ENCODE peak calls at places on chromosomes 16 and 17, in eight cellular contexts. One of them, this sample, is unnamed. For H3K4me1 and H3K36me3, the result is how much of the 10 kb centered on the place peaks cover.

GRCh38 chr17:31195305-31195704 is 100.5 kb downstream of the NF1 start:
- DNase-seq in mesendoderm: no peak
- DNase-seq in fibroblast of lung: no peak
- DNase-seq in effector memory CD4-positive, alpha-beta T cell: no peak
- DNase-seq in GM12878: no peak
- DNase-seq in testis: no peak
- DNase-seq in mammary epithelial cell: no peak
- DNase-seq in H1: no peak
- DNase-seq in this sample: no peak

GRCh38 chr16:81142864-81143263 is 46.7 kb upstream of the GCSH start:
- DNase-seq in mesendoderm: peak
- DNase-seq in H1: no peak
- DNase-seq in mammary epithelial cell: no peak
- DNase-seq in effector memory CD4-positive, alpha-beta T cell: no peak
- DNase-seq in GM12878: no peak
- DNase-seq in fibroblast of lung: no peak
- DNase-seq in testis: no peak
- DNase-seq in this sample: no peak

GRCh38 chr17:21027031-21027430 is 15.8 kb downstream of the USP22 start:
- DNase-seq in testis: no peak
- DNase-seq in effector memory CD4-positive, alpha-beta T cell: no peak
- DNase-seq in mammary epithelial cell: no peak
- DNase-seq in GM12878: no peak
- DNase-seq in H1: no peak
- DNase-seq in mesendoderm: no peak
- DNase-seq in fibroblast of lung: no peak
- DNase-seq in this sample: no peak

GRCh38 chr17:74089869-74090464 is 113.5 kb upstream of the RPL38 start:
- DNase-seq in H1: peak
- DNase-seq in testis: peak
- DNase-seq in effector memory CD4-positive, alpha-beta T cell: no peak
- DNase-seq in GM12878: peak
- DNase-seq in mesendoderm: peak
- DNase-seq in mammary epithelial cell: peak
- DNase-seq in fibroblast of lung: peak
- DNase-seq in this sample: peak

GRCh38 chr16:49854227-49855203 is 1.4 kb downstream of the ZNF423 start:
- DNase-seq in testis: no peak
- DNase-seq in GM12878: no peak
- DNase-seq in mammary epithelial cell: no peak
- DNase-seq in H1: no peak
- DNase-seq in effector memory CD4-positive, alpha-beta T cell: no peak
- DNase-seq in mesendoderm: peak
- DNase-seq in fibroblast of lung: no peak
- DNase-seq in this sample: no peak

GRCh38 chr16:53817117-53817516 is 113.2 kb downstream of the FTO start:
- DNase-seq in fibroblast of lung: peak
- DNase-seq in mesendoderm: peak
- DNase-seq in H1: no peak
- DNase-seq in testis: no peak
- DNase-seq in effector memory CD4-positive, alpha-beta T cell: no peak
- DNase-seq in GM12878: no peak
- DNase-seq in mammary epithelial cell: peak
- DNase-seq in this sample: no peak

GRCh38 chr17:37813753-37814152 is 68.9 kb upstream of the HNF1B start:
- DNase-seq in mammary epithelial cell: no peak
- DNase-seq in GM12878: no peak
- DNase-seq in H1: no peak
- DNase-seq in testis: no peak
- DNase-seq in fibroblast of lung: peak
- DNase-seq in effector memory CD4-positive, alpha-beta T cell: no peak
- DNase-seq in mesendoderm: peak
- DNase-seq in this sample: no peak

GRCh38 chr16:78081341-78081740 is 18.1 kb upstream of the WWOX start:
- DNase-seq in fibroblast of lung: no peak
- DNase-seq in effector memory CD4-positive, alpha-beta T cell: no peak
- DNase-seq in GM12878: no peak
- DNase-seq in H1: no peak
- DNase-seq in mesendoderm: no peak
- DNase-seq in testis: no peak
- DNase-seq in mammary epithelial cell: no peak
- DNase-seq in this sample: no peak

GRCh38 chr16:83312846-83313245 is 494.9 kb upstream of the HSBP1 start:
- DNase-seq in fibroblast of lung: no peak
- DNase-seq in testis: no peak
- DNase-seq in H1: no peak
- DNase-seq in mesendoderm: no peak
- DNase-seq in GM12878: no peak
- DNase-seq in mammary epithelial cell: no peak
- DNase-seq in effector memory CD4-positive, alpha-beta T cell: no peak
- DNase-seq in this sample: no peak

GRCh38 chr17:10117581-10118001 is 80.8 kb downstream of the GAS7 start:
- DNase-seq in mammary epithelial cell: no peak
- DNase-seq in effector memory CD4-positive, alpha-beta T cell: no peak
- DNase-seq in mesendoderm: peak
- DNase-seq in testis: no peak
- DNase-seq in fibroblast of lung: peak
- DNase-seq in GM12878: peak
- DNase-seq in H1: no peak
- DNase-seq in this sample: peak

GRCh38 chr16:84568066-84568465 is 49.8 kb downstream of the COTL1 start:
- DNase-seq in mammary epithelial cell: no peak
- DNase-seq in effector memory CD4-positive, alpha-beta T cell: no peak
- DNase-seq in fibroblast of lung: no peak
- DNase-seq in GM12878: no peak
- DNase-seq in H1: no peak
- DNase-seq in mesendoderm: no peak
- DNase-seq in testis: no peak
- DNase-seq in this sample: no peak

GRCh38 chr17:9824094-9824493 is 1.6 kb upstream of the GLP2R start:
- DNase-seq in mammary epithelial cell: no peak
- DNase-seq in GM12878: no peak
- DNase-seq in mesendoderm: no peak
- DNase-seq in H1: no peak
- DNase-seq in fibroblast of lung: no peak
- DNase-seq in testis: no peak
- DNase-seq in effector memory CD4-positive, alpha-beta T cell: no peak
- DNase-seq in this sample: no peak

GRCh38 chr17:38747385-38748328 is 479 bp downstream of the PCGF2 start:
- DNase-seq in testis: no peak
- DNase-seq in effector memory CD4-positive, alpha-beta T cell: no peak
- DNase-seq in fibroblast of lung: no peak
- DNase-seq in H1: no peak
- DNase-seq in mammary epithelial cell: peak
- DNase-seq in mesendoderm: peak
- DNase-seq in GM12878: no peak
- DNase-seq in this sample: no peak

GRCh38 chr17:33335491-33336173 is 42.5 kb upstream of the ASIC2 start:
- DNase-seq in testis: no peak
- DNase-seq in fibroblast of lung: no peak
- DNase-seq in GM12878: no peak
- DNase-seq in H1: no peak
- DNase-seq in mammary epithelial cell: no peak
- DNase-seq in mesendoderm: peak
- DNase-seq in effector memory CD4-positive, alpha-beta T cell: no peak
- DNase-seq in this sample: no peak

GRCh38 chr16:86566601-86566965 is at the start of gene FOXC2:
- DNase-seq in mesendoderm: peak
- DNase-seq in effector memory CD4-positive, alpha-beta T cell: peak
- DNase-seq in mammary epithelial cell: peak
- DNase-seq in testis: peak
- DNase-seq in H1: no peak
- DNase-seq in GM12878: no peak
- DNase-seq in fibroblast of lung: peak
- DNase-seq in this sample: peak

GRCh38 chr17:40560592-40561293 is 4.5 kb downstream of the CCR7 start:
- DNase-seq in mesendoderm: no peak
- DNase-seq in mammary epithelial cell: no peak
- DNase-seq in testis: no peak
- DNase-seq in H1: no peak
- DNase-seq in fibroblast of lung: peak
- DNase-seq in GM12878: peak
- DNase-seq in effector memory CD4-positive, alpha-beta T cell: peak
- DNase-seq in this sample: no peak

GRCh38 chr16:11250091-11250785 is 5.8 kb downstream of the SOCS1 start:
- DNase-seq in GM12878: no peak
- DNase-seq in fibroblast of lung: peak
- DNase-seq in mesendoderm: peak
- DNase-seq in mammary epithelial cell: no peak
- DNase-seq in testis: no peak
- DNase-seq in H1: no peak
- DNase-seq in effector memory CD4-positive, alpha-beta T cell: no peak
- DNase-seq in this sample: peak

GRCh38 chr17:61474235-61474927 is 22.2 kb downstream of the TBX4 start:
- DNase-seq in effector memory CD4-positive, alpha-beta T cell: no peak
- DNase-seq in testis: no peak
- DNase-seq in fibroblast of lung: peak
- DNase-seq in H1: no peak
- DNase-seq in mesendoderm: no peak
- DNase-seq in mammary epithelial cell: peak
- DNase-seq in GM12878: no peak
- DNase-seq in this sample: peak

GRCh38 chr16:81601008-81601428 is 156.4 kb downstream of the CMIP start:
- DNase-seq in H1: no peak
- DNase-seq in testis: no peak
- DNase-seq in mesendoderm: no peak
- DNase-seq in mammary epithelial cell: peak
- DNase-seq in fibroblast of lung: peak
- DNase-seq in GM12878: no peak
- DNase-seq in effector memory CD4-positive, alpha-beta T cell: no peak
- DNase-seq in this sample: no peak

DNA sequence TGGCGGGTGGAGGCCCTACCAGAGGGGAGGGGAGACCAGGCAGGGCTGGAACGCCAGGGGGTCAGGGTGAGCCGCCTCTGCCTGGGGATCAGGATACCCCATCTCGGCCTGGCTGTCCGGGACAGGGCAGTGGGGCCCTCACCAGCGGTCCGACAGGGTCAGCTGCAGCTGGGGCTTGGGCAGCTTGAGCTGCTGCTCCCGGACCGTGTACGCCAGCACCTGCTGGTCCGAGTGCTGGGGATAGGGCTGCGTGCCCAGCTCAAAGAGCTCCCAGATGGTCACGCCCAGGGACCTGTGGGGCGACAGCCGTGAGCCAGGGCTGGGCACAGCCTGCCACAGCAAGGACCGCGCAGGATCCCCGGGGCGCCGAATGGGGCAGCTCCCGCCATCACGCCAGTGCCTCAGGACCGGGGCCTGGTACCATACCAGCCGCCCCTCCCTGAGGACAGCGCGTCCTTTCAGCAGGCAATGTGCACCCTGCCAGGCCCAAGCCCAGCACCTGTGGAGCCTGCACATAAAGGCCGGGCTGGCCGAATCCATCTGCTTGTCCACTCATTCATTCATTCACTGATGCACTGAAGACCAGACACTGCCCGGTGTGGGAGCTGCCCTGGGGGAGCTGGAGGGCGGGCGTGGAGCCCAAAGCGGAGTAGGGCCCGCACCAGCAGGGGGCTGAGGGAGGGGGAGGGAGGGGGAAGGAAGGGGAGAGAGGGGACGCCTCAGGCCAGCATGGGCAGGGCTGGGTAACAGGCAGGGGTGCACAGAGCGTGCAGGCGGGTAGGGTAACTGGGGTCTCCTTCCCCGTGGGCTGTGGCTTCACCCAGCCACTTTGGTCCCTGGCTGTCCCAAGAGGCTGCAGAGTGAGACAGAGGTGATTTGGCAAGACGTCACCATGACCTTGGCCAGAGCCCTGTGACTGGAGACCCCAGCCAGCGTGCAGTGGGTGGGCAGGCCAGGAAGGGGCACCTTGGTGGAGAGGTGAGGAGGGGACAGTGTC is 42.0 kb upstream of the PVALEF start:
- DNase-seq in mesendoderm: no peak
- DNase-seq in fibroblast of lung: no peak
- DNase-seq in effector memory CD4-positive, alpha-beta T cell: no peak
- DNase-seq in H1: no peak
- DNase-seq in mammary epithelial cell: no peak
- DNase-seq in GM12878: no peak
- DNase-seq in testis: no peak
- DNase-seq in this sample: no peak
- H3K4me1 ChIP-seq in mesendoderm: under half
- H3K4me1 ChIP-seq in fibroblast of lung: under half
- H3K4me1 ChIP-seq in effector memory CD4-positive, alpha-beta T cell: under half
- H3K4me1 ChIP-seq in H1: under half
- H3K4me1 ChIP-seq in mammary epithelial cell: under half
- H3K4me1 ChIP-seq in GM12878: under half
- H3K4me1 ChIP-seq in testis: under half
- H3K4me1 ChIP-seq in this sample: under half

GRCh38 chr16:68275611-68276191 is 11.4 kb downstream of the SLC7A6 start:
- DNase-seq in mesendoderm: no peak
- DNase-seq in fibroblast of lung: no peak
- DNase-seq in effector memory CD4-positive, alpha-beta T cell: peak
- DNase-seq in testis: no peak
- DNase-seq in mammary epithelial cell: peak
- DNase-seq in GM12878: peak
- DNase-seq in H1: no peak
- DNase-seq in this sample: no peak
- H3K27ac ChIP-seq in mesendoderm: no peak
- H3K27ac ChIP-seq in fibroblast of lung: no peak
- H3K27ac ChIP-seq in effector memory CD4-positive, alpha-beta T cell: peak
- H3K27ac ChIP-seq in testis: no peak
- H3K27ac ChIP-seq in mammary epithelial cell: no peak
- H3K27ac ChIP-seq in GM12878: peak
- H3K27ac ChIP-seq in H1: no peak
- H3K27ac ChIP-seq in this sample: peak

GRCh38 chr17:17812211-17813054 is 24.4 kb downstream of the SREBF1 start:
- DNase-seq in mesendoderm: peak
- DNase-seq in testis: peak
- DNase-seq in effector memory CD4-positive, alpha-beta T cell: peak
- DNase-seq in H1: no peak
- DNase-seq in mammary epithelial cell: peak
- DNase-seq in GM12878: no peak
- DNase-seq in fibroblast of lung: peak
- DNase-seq in this sample: peak
- H3K36me3 ChIP-seq in mesendoderm: under half
- H3K36me3 ChIP-seq in testis: under half
- H3K36me3 ChIP-seq in effector memory CD4-positive, alpha-beta T cell: under half
- H3K36me3 ChIP-seq in H1: under half
- H3K36me3 ChIP-seq in mammary epithelial cell: under half
- H3K36me3 ChIP-seq in GM12878: under half
- H3K36me3 ChIP-seq in fibroblast of lung: under half
- H3K36me3 ChIP-seq in this sample: half or more

DNA sequence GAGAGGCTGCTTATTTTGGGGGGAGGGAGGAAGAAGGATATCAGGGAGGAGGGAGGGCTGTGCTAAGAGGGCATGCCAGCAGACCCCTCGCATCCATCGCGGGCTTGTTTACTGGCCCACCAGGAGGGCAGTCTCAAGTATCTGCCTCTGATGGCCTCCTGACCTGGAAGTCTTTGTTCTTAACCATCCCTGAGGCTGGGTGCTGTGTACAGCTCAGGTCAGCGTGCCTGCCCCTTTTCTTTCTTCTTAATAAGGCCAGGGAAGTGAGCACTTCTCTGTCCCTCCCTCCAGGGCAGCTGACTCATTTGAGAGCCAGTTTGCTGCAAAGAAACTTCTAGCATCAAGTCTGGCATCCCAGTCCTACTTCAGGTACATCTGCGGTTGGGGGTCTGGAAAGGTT is 157.0 kb downstream of the CCDC182 start:
- DNase-seq in GM12878: no peak
- DNase-seq in H1: peak
- DNase-seq in effector memory CD4-positive, alpha-beta T cell: no peak
- DNase-seq in mammary epithelial cell: no peak
- DNase-seq in mesendoderm: peak
- DNase-seq in testis: no peak
- DNase-seq in fibroblast of lung: no peak
- DNase-seq in this sample: no peak
- H3K4me1 ChIP-seq in GM12878: under half
- H3K4me1 ChIP-seq in H1: under half
- H3K4me1 ChIP-seq in effector memory CD4-positive, alpha-beta T cell: under half
- H3K4me1 ChIP-seq in mammary epithelial cell: under half
- H3K4me1 ChIP-seq in mesendoderm: under half
- H3K4me1 ChIP-seq in testis: under half
- H3K4me1 ChIP-seq in fibroblast of lung: under half
- H3K4me1 ChIP-seq in this sample: under half

GRCh38 chr17:35063514-35064223 is at the start of gene RFFL:
- DNase-seq in mesendoderm: peak
- DNase-seq in mammary epithelial cell: peak
- DNase-seq in testis: peak
- DNase-seq in effector memory CD4-positive, alpha-beta T cell: peak
- DNase-seq in GM12878: peak
- DNase-seq in fibroblast of lung: peak
- DNase-seq in H1: peak
- DNase-seq in this sample: peak
- H3K27ac ChIP-seq in mesendoderm: peak
- H3K27ac ChIP-seq in mammary epithelial cell: peak
- H3K27ac ChIP-seq in testis: no peak
- H3K27ac ChIP-seq in effector memory CD4-positive, alpha-beta T cell: peak
- H3K27ac ChIP-seq in GM12878: peak
- H3K27ac ChIP-seq in fibroblast of lung: peak
- H3K27ac ChIP-seq in H1: peak
- H3K27ac ChIP-seq in this sample: peak

This sample was measured in left lung.